ENCODE peak calls at places on chromosomes 1 and 21, in seven cellular contexts. H is kidney epithelial cell, X is stomach, Y is heart left ventricle, K is breast epithelium, U is fibroblast of lung, A is testis. F is an unnamed sample.

GRCh38 chr1:156006666-156007376 is 13.9 kb downstream of the SSR2 start:
- DNase-seq in A (peak), H (no peak), Y (no peak), U (no peak), X (no peak), K (peak), F (no peak)

GRCh38 chr1:153617677-153618076 is 1.6 kb upstream of the S100A14 start:
- DNase-seq in U (no peak), A (no peak), H (no peak), K (no peak), X (peak), Y (peak), F (no peak)

GRCh38 chr1:44576456-44577150 is 97.7 kb downstream of the TMEM53 start:
- DNase-seq in Y (no peak), X (no peak), H (no peak), K (no peak), A (no peak), U (no peak), F (no peak)

GRCh38 chr1:230327892-230328284 is 98.2 kb downstream of the PGBD5 start:
- DNase-seq in A (no peak), K (no peak), U (peak), Y (no peak), H (peak), X (no peak), F (no peak)

GRCh38 chr1:231934797-231935196 is 308.2 kb downstream of the DISC1 start:
- DNase-seq in K (no peak), H (no peak), Y (peak), X (no peak), U (peak), A (peak), F (no peak)

GRCh38 chr1:67528141-67528540 is 97.9 kb upstream of the SERBP1 start:
- DNase-seq in K (no peak), Y (no peak), X (no peak), U (no peak), H (no peak), A (no peak), F (no peak)

GRCh38 chr1:156922986-156923564 is 2.6 kb downstream of the LRRC71 start:
- DNase-seq in H (no peak), U (no peak), X (peak), A (no peak), K (no peak), Y (no peak), F (no peak)

GRCh38 chr21:33975548-33976081 is 60.0 kb upstream of the ATP5PO start:
- DNase-seq in Y (no peak), U (peak), K (no peak), H (no peak), X (no peak), A (no peak), F (no peak)

GRCh38 chr1:84190455-84190854 is 46.4 kb downstream of the PRKACB start:
- DNase-seq in A (no peak), Y (no peak), X (no peak), K (no peak), U (no peak), H (no peak), F (no peak)

GRCh38 chr21:38441153-38441552 is 57.1 kb downstream of the ERG start:
- DNase-seq in U (no peak), X (no peak), H (no peak), K (no peak), A (no peak), Y (no peak), F (no peak)

GRCh38 chr21:38439336-38439900 is 58.9 kb downstream of the ERG start:
- DNase-seq in H (no peak), A (no peak), K (no peak), Y (no peak), U (peak), X (no peak), F (no peak)

GRCh38 chr21:38439957-38440356 is 58.3 kb downstream of the ERG start:
- DNase-seq in U (no peak), K (no peak), A (no peak), H (no peak), X (no peak), Y (no peak), F (no peak)

GRCh38 chr21:38440746-38441145 is 57.5 kb downstream of the ERG start:
- DNase-seq in X (no peak), U (peak), A (no peak), H (peak), K (no peak), Y (no peak), F (no peak)

DNA sequence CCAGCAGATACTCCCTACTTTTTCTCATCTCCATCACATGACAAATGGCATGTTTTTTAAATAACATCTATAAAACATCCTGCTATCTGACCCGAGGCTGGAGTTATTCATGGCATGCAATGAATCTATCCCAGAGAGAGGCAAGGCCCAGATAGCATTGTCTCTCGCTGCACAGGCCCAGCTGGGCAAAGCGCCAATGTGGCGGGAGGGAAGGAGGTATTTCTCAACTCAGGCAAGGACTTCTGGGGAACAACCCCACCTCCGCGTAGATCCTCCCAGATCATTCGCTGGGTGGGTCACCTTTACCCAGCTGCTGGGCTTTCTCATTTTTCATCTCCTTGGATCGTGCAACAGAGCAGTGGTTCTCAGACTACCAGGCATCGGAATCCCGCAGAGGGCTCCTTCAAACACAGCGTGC is 59.8 kb downstream of the ERG start:
- DNase-seq in A (peak), U (peak), Y (peak), X (no peak), H (peak), K (no peak), F (no peak)
- H3K4me3 ChIP-seq in A (no peak), U (no peak), Y (no peak), X (no peak), H (no peak), K (no peak), F (no peak)

GRCh38 chr1:18673976-18674375 is 43.3 kb downstream of the PAX7 start:
- DNase-seq in H (no peak), Y (no peak), X (no peak), A (no peak), U (no peak), K (no peak), F (no peak)
- TF ChIP-seq CTCF in H (no peak), Y (no peak), X (no peak), A (no peak), U (no peak), K (no peak), F (no peak)

GRCh38 chr1:194230351-194231144 is 1044.1 kb upstream of the B3GALT2 start:
- DNase-seq in U (no peak), K (no peak), X (no peak), A (no peak), Y (no peak), H (no peak), F (no peak)

GRCh38 chr1:194227157-194227556 is 1040.7 kb upstream of the B3GALT2 start:
- DNase-seq in U (peak), H (peak), K (no peak), A (no peak), X (no peak), Y (no peak), F (no peak)

DNA sequence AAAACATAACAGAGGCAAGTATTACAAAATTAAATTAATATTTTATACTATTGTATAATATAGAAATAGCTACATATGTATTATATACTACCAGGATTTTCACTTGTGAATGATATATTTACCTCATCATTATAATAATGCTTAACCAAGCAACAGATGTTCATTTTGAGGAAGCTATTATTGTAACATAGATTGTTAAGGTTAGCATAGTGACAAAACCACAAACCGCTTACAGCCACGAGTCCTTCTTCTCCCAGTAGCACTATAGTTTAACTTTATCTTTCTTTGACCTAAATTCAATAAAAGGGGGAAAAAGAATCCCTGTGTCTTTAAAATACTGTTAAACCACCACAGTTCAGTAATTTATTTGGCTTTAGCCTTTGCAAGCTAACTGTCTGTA is 1039.4 kb upstream of the B3GALT2 start:
- DNase-seq in X (no peak), Y (no peak), U (peak), H (no peak), A (no peak), K (no peak), F (no peak)
- H3K4me3 ChIP-seq in X (no peak), Y (no peak), U (no peak), H (no peak), A (no peak), K (no peak), F (no peak)

GRCh38 chr1:25623731-25624130 is 7.1 kb downstream of the MAN1C1 start:
- DNase-seq in Y (no peak), X (no peak), H (no peak), U (no peak), A (no peak), K (no peak), F (no peak)

GRCh38 chr1:25621876-25622275 is 5.3 kb downstream of the MAN1C1 start:
- DNase-seq in U (no peak), Y (no peak), K (no peak), X (no peak), H (no peak), A (no peak), F (no peak)

GRCh38 chr1:25622526-25622925 is 5.9 kb downstream of the MAN1C1 start:
- DNase-seq in U (no peak), Y (no peak), K (no peak), A (no peak), H (no peak), X (no peak), F (no peak)

GRCh38 chr1:25624155-25624554 is 7.6 kb downstream of the MAN1C1 start:
- DNase-seq in K (no peak), X (no peak), H (no peak), U (no peak), A (no peak), Y (no peak), F (no peak)

DNA sequence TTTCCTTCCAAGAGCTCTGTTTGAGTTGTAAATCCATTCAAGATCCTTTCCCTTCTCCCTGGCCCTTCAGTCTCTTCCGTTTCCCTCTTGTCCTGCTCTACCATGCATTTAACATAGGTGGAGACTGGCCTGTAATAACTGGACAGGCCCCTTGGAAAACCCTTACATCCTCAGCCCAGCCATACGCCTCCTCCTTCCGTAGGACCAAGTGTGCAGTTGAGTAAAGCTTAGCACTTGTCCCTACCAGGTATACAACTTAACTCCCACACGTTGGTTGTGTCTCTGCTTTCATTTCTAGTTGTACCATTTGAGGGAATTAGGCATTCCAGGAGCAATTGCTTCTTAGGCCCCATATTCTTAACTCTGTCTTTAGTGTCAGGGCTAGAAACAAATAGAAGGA is 6.4 kb downstream of the MAN1C1 start:
- DNase-seq in X (no peak), U (no peak), A (no peak), H (no peak), K (no peak), Y (no peak), F (no peak)
- TF ChIP-seq CTCF in X (no peak), U (no peak), A (no peak), H (no peak), K (no peak), Y (no peak), F (no peak)

GRCh38 chr1:164589408-164589807 is 30.4 kb downstream of the PBX1 start:
- DNase-seq in U (no peak), K (no peak), Y (no peak), X (no peak), H (no peak), A (no peak), F (no peak)
- H3K4me3 ChIP-seq in U (peak), K (no peak), Y (no peak), X (no peak), H (no peak), A (no peak), F (no peak)

GRCh38 chr1:24991242-24992037 is 61.4 kb upstream of the RUNX3 start:
- DNase-seq in K (no peak), H (no peak), Y (no peak), A (no peak), U (no peak), X (no peak), F (no peak)
- TF ChIP-seq CTCF in K (no peak), H (no peak), Y (no peak), A (no peak), U (no peak), X (no peak), F (no peak)

F was measured in HFF-Myc.